ENCODE peak calls at places on chromosomes 12 and 14, in five cellular contexts. One of them, this sample, is unnamed.

GRCh38 chr12:47377414-47378221 is 297.9 kb upstream of the AMIGO2 start:
- DNase-seq in NCI-H1105 treated with DMSO at 0.1 percent for 48 hours: no peak
- DNase-seq in left ventricle myocardium superior: peak; percentile 97
- DNase-seq in MCF 10A: peak; percentile 91
- DNase-seq in T-helper 2 cell treated with Interferon-gamma antibody and Interleukin-4, amounts not matched to agents 5 μg/mL and 100 μg/mL, for 36 hours: no peak
- DNase-seq in this sample: peak; percentile 96

GRCh38 chr12:46445551-46446235 is 73.1 kb upstream of the SLC38A2 start:
- DNase-seq in NCI-H1105 treated with DMSO at 0.1 percent for 48 hours: no peak
- DNase-seq in left ventricle myocardium superior: no peak
- DNase-seq in MCF 10A: no peak
- DNase-seq in T-helper 2 cell treated with Interferon-gamma antibody and Interleukin-4, amounts not matched to agents 5 μg/mL and 100 μg/mL, for 36 hours: no peak
- DNase-seq in this sample: no peak

GRCh38 chr12:15701721-15702156 is 87.4 kb downstream of the EPS8 start:
- DNase-seq in NCI-H1105 treated with DMSO at 0.1 percent for 48 hours: no peak
- DNase-seq in left ventricle myocardium superior: no peak
- DNase-seq in MCF 10A: peak; percentile 60
- DNase-seq in T-helper 2 cell treated with Interferon-gamma antibody and Interleukin-4, amounts not matched to agents 5 μg/mL and 100 μg/mL, for 36 hours: no peak
- DNase-seq in this sample: no peak

GRCh38 chr12:43758247-43758727 is 303 bp downstream of the PUS7L start:
- DNase-seq in NCI-H1105 treated with DMSO at 0.1 percent for 48 hours: peak; percentile 56
- DNase-seq in left ventricle myocardium superior: peak; percentile 35
- DNase-seq in MCF 10A: peak; percentile 42
- DNase-seq in T-helper 2 cell treated with Interferon-gamma antibody and Interleukin-4, amounts not matched to agents 5 μg/mL and 100 μg/mL, for 36 hours: peak; percentile 14
- DNase-seq in this sample: peak; percentile 61

GRCh38 chr12:43462080-43462479 is 89.9 kb downstream of the ADAMTS20 start:
- DNase-seq in NCI-H1105 treated with DMSO at 0.1 percent for 48 hours: no peak
- DNase-seq in left ventricle myocardium superior: no peak
- DNase-seq in MCF 10A: no peak
- DNase-seq in T-helper 2 cell treated with Interferon-gamma antibody and Interleukin-4, amounts not matched to agents 5 μg/mL and 100 μg/mL, for 36 hours: no peak
- DNase-seq in this sample: no peak

GRCh38 chr12:40063424-40063823 is 42.5 kb downstream of the SLC2A13 start:
- DNase-seq in NCI-H1105 treated with DMSO at 0.1 percent for 48 hours: peak; percentile 90
- DNase-seq in left ventricle myocardium superior: no peak
- DNase-seq in MCF 10A: peak; percentile 48
- DNase-seq in T-helper 2 cell treated with Interferon-gamma antibody and Interleukin-4, amounts not matched to agents 5 μg/mL and 100 μg/mL, for 36 hours: no peak
- DNase-seq in this sample: no peak

GRCh38 chr12:70557583-70558263 is 79.5 kb downstream of the PTPRB start:
- DNase-seq in NCI-H1105 treated with DMSO at 0.1 percent for 48 hours: no peak
- DNase-seq in left ventricle myocardium superior: no peak
- DNase-seq in MCF 10A: no peak
- DNase-seq in T-helper 2 cell treated with Interferon-gamma antibody and Interleukin-4, amounts not matched to agents 5 μg/mL and 100 μg/mL, for 36 hours: no peak
- DNase-seq in this sample: no peak

GRCh38 chr12:49187184-49187583 is 1.7 kb downstream of the TUBA1A start:
- DNase-seq in NCI-H1105 treated with DMSO at 0.1 percent for 48 hours: peak; percentile 42
- DNase-seq in left ventricle myocardium superior: peak; percentile 53
- DNase-seq in MCF 10A: no peak
- DNase-seq in T-helper 2 cell treated with Interferon-gamma antibody and Interleukin-4, amounts not matched to agents 5 μg/mL and 100 μg/mL, for 36 hours: no peak
- DNase-seq in this sample: peak; percentile 75

GRCh38 chr14:102523200-102524025 is 13.8 kb upstream of the ANKRD9 start:
- DNase-seq in NCI-H1105 treated with DMSO at 0.1 percent for 48 hours: peak; percentile 60
- DNase-seq in left ventricle myocardium superior: no peak
- DNase-seq in MCF 10A: no peak
- DNase-seq in T-helper 2 cell treated with Interferon-gamma antibody and Interleukin-4, amounts not matched to agents 5 μg/mL and 100 μg/mL, for 36 hours: no peak
- DNase-seq in this sample: no peak

GRCh38 chr14:104290058-104290667 is 151.8 kb downstream of the KIF26A start:
- DNase-seq in NCI-H1105 treated with DMSO at 0.1 percent for 48 hours: no peak
- DNase-seq in left ventricle myocardium superior: peak; percentile 13
- DNase-seq in MCF 10A: no peak
- DNase-seq in T-helper 2 cell treated with Interferon-gamma antibody and Interleukin-4, amounts not matched to agents 5 μg/mL and 100 μg/mL, for 36 hours: no peak
- DNase-seq in this sample: peak; percentile 37

GRCh38 chr14:101018561-101019290 is 115.2 kb upstream of the RTL1 start:
- DNase-seq in NCI-H1105 treated with DMSO at 0.1 percent for 48 hours: no peak
- DNase-seq in left ventricle myocardium superior: no peak
- DNase-seq in MCF 10A: no peak
- DNase-seq in T-helper 2 cell treated with Interferon-gamma antibody and Interleukin-4, amounts not matched to agents 5 μg/mL and 100 μg/mL, for 36 hours: peak; percentile 2
- DNase-seq in this sample: no peak

GRCh38 chr14:87805315-87805723 is 187.7 kb downstream of the GALC start:
- DNase-seq in NCI-H1105 treated with DMSO at 0.1 percent for 48 hours: no peak
- DNase-seq in left ventricle myocardium superior: no peak
- DNase-seq in MCF 10A: peak; percentile 67
- DNase-seq in T-helper 2 cell treated with Interferon-gamma antibody and Interleukin-4, amounts not matched to agents 5 μg/mL and 100 μg/mL, for 36 hours: peak; percentile 26
- DNase-seq in this sample: no peak

GRCh38 chr12:25585021-25585523 is 32.0 kb upstream of the LMNTD1 start:
- DNase-seq in NCI-H1105 treated with DMSO at 0.1 percent for 48 hours: peak; percentile 90
- DNase-seq in left ventricle myocardium superior: no peak
- DNase-seq in MCF 10A: peak; percentile 95
- DNase-seq in T-helper 2 cell treated with Interferon-gamma antibody and Interleukin-4, amounts not matched to agents 5 μg/mL and 100 μg/mL, for 36 hours: no peak
- DNase-seq in this sample: no peak

GRCh38 chr14:22657861-22658260 is 13.7 kb upstream of the OR6J1 start:
- DNase-seq in NCI-H1105 treated with DMSO at 0.1 percent for 48 hours: peak; percentile 30
- DNase-seq in left ventricle myocardium superior: no peak
- DNase-seq in MCF 10A: peak; percentile 50
- DNase-seq in T-helper 2 cell treated with Interferon-gamma antibody and Interleukin-4, amounts not matched to agents 5 μg/mL and 100 μg/mL, for 36 hours: no peak
- DNase-seq in this sample: no peak

GRCh38 chr14:92475451-92476187 is 38.0 kb upstream of the RIN3 start:
- DNase-seq in NCI-H1105 treated with DMSO at 0.1 percent for 48 hours: no peak
- DNase-seq in left ventricle myocardium superior: peak; percentile 80
- DNase-seq in MCF 10A: peak; percentile 67
- DNase-seq in T-helper 2 cell treated with Interferon-gamma antibody and Interleukin-4, amounts not matched to agents 5 μg/mL and 100 μg/mL, for 36 hours: no peak
- DNase-seq in this sample: peak; percentile 85

GRCh38 chr14:104687601-104688504 is 1.6 kb upstream of the INF2 start:
- DNase-seq in NCI-H1105 treated with DMSO at 0.1 percent for 48 hours: peak; percentile 66
- DNase-seq in left ventricle myocardium superior: peak; percentile 91
- DNase-seq in MCF 10A: peak; percentile 92
- DNase-seq in T-helper 2 cell treated with Interferon-gamma antibody and Interleukin-4, amounts not matched to agents 5 μg/mL and 100 μg/mL, for 36 hours: no peak
- DNase-seq in this sample: peak; percentile 85

GRCh38 chr14:69010632-69011031 is 31.5 kb upstream of the ACTN1 start:
- DNase-seq in NCI-H1105 treated with DMSO at 0.1 percent for 48 hours: no peak
- DNase-seq in left ventricle myocardium superior: no peak
- DNase-seq in MCF 10A: peak; percentile 63
- DNase-seq in T-helper 2 cell treated with Interferon-gamma antibody and Interleukin-4, amounts not matched to agents 5 μg/mL and 100 μg/mL, for 36 hours: no peak
- DNase-seq in this sample: no peak

GRCh38 chr14:105064721-105065143 is 498 bp downstream of the GPR132 start:
- DNase-seq in NCI-H1105 treated with DMSO at 0.1 percent for 48 hours: no peak
- DNase-seq in left ventricle myocardium superior: peak; percentile 45
- DNase-seq in MCF 10A: no peak
- DNase-seq in T-helper 2 cell treated with Interferon-gamma antibody and Interleukin-4, amounts not matched to agents 5 μg/mL and 100 μg/mL, for 36 hours: no peak
- DNase-seq in this sample: peak; percentile 76

GRCh38 chr12:95548539-95549391 is 2.5 kb downstream of the USP44 start:
- DNase-seq in NCI-H1105 treated with DMSO at 0.1 percent for 48 hours: peak; percentile 38
- DNase-seq in left ventricle myocardium superior: peak; percentile 79
- DNase-seq in MCF 10A: no peak
- DNase-seq in T-helper 2 cell treated with Interferon-gamma antibody and Interleukin-4, amounts not matched to agents 5 μg/mL and 100 μg/mL, for 36 hours: peak; percentile 65
- DNase-seq in this sample: peak; percentile 80

GRCh38 chr12:104549820-104550480 is 93.2 kb downstream of the CHST11 start:
- DNase-seq in NCI-H1105 treated with DMSO at 0.1 percent for 48 hours: no peak
- DNase-seq in left ventricle myocardium superior: no peak
- DNase-seq in MCF 10A: peak; percentile 39
- DNase-seq in T-helper 2 cell treated with Interferon-gamma antibody and Interleukin-4, amounts not matched to agents 5 μg/mL and 100 μg/mL, for 36 hours: no peak
- DNase-seq in this sample: no peak

GRCh38 chr12:62594771-62595170 is 128.1 kb downstream of the MON2 start:
- DNase-seq in NCI-H1105 treated with DMSO at 0.1 percent for 48 hours: no peak
- DNase-seq in left ventricle myocardium superior: no peak
- DNase-seq in MCF 10A: no peak
- DNase-seq in T-helper 2 cell treated with Interferon-gamma antibody and Interleukin-4, amounts not matched to agents 5 μg/mL and 100 μg/mL, for 36 hours: no peak
- DNase-seq in this sample: no peak

GRCh38 chr14:55585854-55586253 is 5.8 kb downstream of the KTN1 start:
- DNase-seq in NCI-H1105 treated with DMSO at 0.1 percent for 48 hours: no peak
- DNase-seq in left ventricle myocardium superior: no peak
- DNase-seq in MCF 10A: peak; percentile 39
- DNase-seq in T-helper 2 cell treated with Interferon-gamma antibody and Interleukin-4, amounts not matched to agents 5 μg/mL and 100 μg/mL, for 36 hours: no peak
- DNase-seq in this sample: no peak

GRCh38 chr12:93179792-93180191 is 197.9 kb upstream of the NUDT4 start:
- DNase-seq in NCI-H1105 treated with DMSO at 0.1 percent for 48 hours: no peak
- DNase-seq in left ventricle myocardium superior: peak; percentile 61
- DNase-seq in MCF 10A: no peak
- DNase-seq in T-helper 2 cell treated with Interferon-gamma antibody and Interleukin-4, amounts not matched to agents 5 μg/mL and 100 μg/mL, for 36 hours: no peak
- DNase-seq in this sample: peak; percentile 66

GRCh38 chr12:79662046-79662811 is 28.5 kb downstream of the PAWR start:
- DNase-seq in NCI-H1105 treated with DMSO at 0.1 percent for 48 hours: no peak
- DNase-seq in left ventricle myocardium superior: no peak
- DNase-seq in MCF 10A: no peak
- DNase-seq in T-helper 2 cell treated with Interferon-gamma antibody and Interleukin-4, amounts not matched to agents 5 μg/mL and 100 μg/mL, for 36 hours: no peak
- DNase-seq in this sample: no peak

GRCh38 chr14:61438497-61438859 is 117.1 kb downstream of the PRKCH start:
- DNase-seq in NCI-H1105 treated with DMSO at 0.1 percent for 48 hours: no peak
- DNase-seq in left ventricle myocardium superior: no peak
- DNase-seq in MCF 10A: no peak
- DNase-seq in T-helper 2 cell treated with Interferon-gamma antibody and Interleukin-4, amounts not matched to agents 5 μg/mL and 100 μg/mL, for 36 hours: no peak
- DNase-seq in this sample: no peak

This sample was measured in Right ventricle myocardium inferior.